ENCODE peak calls at places on chromosome 16, in ten cellular contexts. C is Caco-2, Y is neuronal stem cell, H is fibroblast of lung, Q is kidney epithelial cell, I is lung, D is thyroid gland, K is HAP-1, B is esophagus squamous epithelium, T is endodermal cell. M is an unnamed sample. For H3K36me3 and H3K27me3, the result is how much of the 10 kb centered on the place peaks cover.

GRCh38 chr16:17229131-17229530 is 241.6 kb downstream of the XYLT1 start:
- DNase-seq in I (no peak), T (no peak), C (no peak), K (no peak), Q (no peak), Y (no peak), D (no peak), B (no peak), H (no peak), M (no peak)

GRCh38 chr16:53085539-53086450 is 31.0 kb downstream of the CHD9 start:
- DNase-seq in D (peak), B (no peak), T (peak), K (no peak), Q (no peak), H (peak), I (no peak), C (no peak), Y (no peak), M (peak)

GRCh38 chr16:11742041-11742535 is 569 bp downstream of the TXNDC11 start:
- DNase-seq in Y (peak), C (peak), K (no peak), H (peak), I (peak), D (peak), Q (no peak), B (no peak), T (peak), M (no peak)

GRCh38 chr16:4461250-4462085 is 13.0 kb downstream of the NMRAL1 start:
- DNase-seq in K (no peak), C (no peak), I (no peak), Q (no peak), T (peak), D (no peak), B (no peak), Y (no peak), H (no peak), M (peak)

GRCh38 chr16:53501216-53501859 is 1.7 kb downstream of the AKTIP start:
- DNase-seq in Q (no peak), I (peak), D (no peak), T (no peak), K (peak), Y (no peak), H (no peak), C (peak), B (no peak), M (no peak)

GRCh38 chr16:11535494-11535893 is 51.2 kb downstream of the LITAF start:
- DNase-seq in C (no peak), Y (no peak), T (no peak), H (no peak), D (no peak), B (no peak), Q (no peak), I (no peak), K (no peak), M (no peak)

GRCh38 chr16:72848045-72848410 is 199.9 kb downstream of the ZFHX3 start:
- DNase-seq in C (no peak), I (no peak), H (no peak), D (peak), K (no peak), Q (no peak), Y (no peak), T (peak), B (no peak), M (no peak)

GRCh38 chr16:11393861-11394592 is 48.8 kb downstream of the RMI2 start:
- DNase-seq in T (no peak), H (no peak), I (no peak), Y (no peak), C (no peak), D (no peak), B (no peak), Q (no peak), K (no peak), M (no peak)

GRCh38 chr16:53131363-53132071 is 76.7 kb downstream of the CHD9 start:
- DNase-seq in I (peak), Q (no peak), T (peak), K (peak), Y (no peak), B (no peak), C (peak), D (peak), H (peak), M (peak)

GRCh38 chr16:87333101-87333500 is 15.9 kb upstream of the C16orf95 start:
- DNase-seq in C (no peak), H (no peak), T (no peak), Y (no peak), B (no peak), Q (no peak), D (no peak), K (no peak), I (no peak), M (no peak)

GRCh38 chr16:87335968-87336849 is 19.0 kb upstream of the C16orf95 start:
- DNase-seq in T (no peak), B (no peak), K (no peak), Y (no peak), Q (no peak), C (no peak), D (no peak), I (no peak), H (no peak), M (no peak)

GRCh38 chr16:87333581-87334331 is 16.6 kb upstream of the C16orf95 start:
- DNase-seq in H (no peak), Y (no peak), D (no peak), Q (no peak), I (no peak), C (no peak), K (no peak), B (no peak), T (no peak), M (no peak)

GRCh38 chr16:87335306-87335967 is 18.2 kb upstream of the C16orf95 start:
- DNase-seq in D (no peak), H (no peak), Y (no peak), C (no peak), K (no peak), I (no peak), B (no peak), T (no peak), Q (no peak), M (no peak)

DNA sequence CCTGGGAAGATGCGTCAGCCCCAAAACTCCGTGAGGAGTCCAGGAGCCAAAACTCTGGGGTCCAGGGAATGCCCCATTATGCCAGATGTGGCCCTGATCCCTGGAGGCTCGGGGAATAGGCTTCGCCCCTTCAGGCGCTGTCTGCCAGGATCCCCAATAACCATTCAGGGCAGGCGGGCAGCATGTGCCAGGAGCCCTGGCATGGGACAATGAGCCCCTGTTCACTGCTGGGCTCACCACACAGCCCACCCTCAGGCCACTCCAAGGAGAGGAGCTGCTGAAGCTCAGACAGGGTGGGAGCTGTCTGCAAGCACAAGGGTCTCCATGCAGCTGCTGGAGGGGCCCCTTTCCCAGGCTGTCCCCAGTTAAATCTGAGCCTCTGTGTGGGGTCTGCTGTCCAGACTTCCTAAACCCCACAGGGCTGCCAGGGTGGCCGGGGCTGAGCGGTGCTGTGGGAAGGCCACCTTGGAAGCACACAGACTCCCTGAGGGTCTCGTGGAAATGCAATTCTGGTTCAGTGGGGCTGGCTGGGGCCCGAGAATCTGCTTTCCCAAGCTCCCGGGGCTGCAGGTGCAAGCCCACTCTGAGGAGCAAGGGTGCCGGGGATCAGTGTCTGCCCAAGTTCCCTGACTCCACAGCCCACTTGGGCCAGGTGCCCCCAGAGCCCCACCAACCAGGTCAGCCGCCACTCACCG is 17.6 kb upstream of the C16orf95 start:
- DNase-seq in I (no peak), Q (no peak), B (no peak), H (no peak), T (no peak), K (no peak), C (no peak), D (no peak), Y (no peak), M (no peak)
- H3K36me3 ChIP-seq in I (under half), Q (under half), B (under half), H (under half), T (under half), K (under half), C (under half), D (under half), Y (under half), M (under half)

GRCh38 chr16:54929090-54930033 is 1.3 kb upstream of the IRX5 start:
- DNase-seq in Y (peak), H (peak), B (peak), C (peak), I (peak), K (peak), T (peak), D (peak), Q (peak), M (peak)
- H3K27me3 ChIP-seq in Y (under half), H (under half), B (half or more), C (under half), I (under half), K (under half), T (under half), D (under half), Q (under half), M (under half)

GRCh38 chr16:66614161-66614802 is 9.8 kb downstream of the CMTM3 start:
- DNase-seq in I (no peak), K (no peak), T (no peak), Q (no peak), Y (no peak), B (no peak), C (no peak), H (no peak), D (no peak), M (no peak)
- H3K36me3 ChIP-seq in I (under half), K (half or more), T (half or more), Q (under half), Y (under half), B (under half), C (under half), H (under half), D (under half), M (under half)

GRCh38 chr16:67547423-67548264 is 14.7 kb upstream of the CTCF start:
- DNase-seq in Y (no peak), I (no peak), B (no peak), Q (no peak), H (no peak), D (peak), T (no peak), C (no peak), K (no peak), M (no peak)
- H3K27me3 ChIP-seq in Y (under half), I (under half), B (under half), Q (under half), H (under half), D (under half), T (under half), C (under half), K (under half), M (under half)

GRCh38 chr16:22687031-22687530 is 126.9 kb upstream of the HS3ST2 start:
- DNase-seq in Q (no peak), C (no peak), T (no peak), D (no peak), B (no peak), I (no peak), H (no peak), K (no peak), Y (no peak), M (no peak)

GRCh38 chr16:22683730-22684280 is 130.2 kb upstream of the HS3ST2 start:
- DNase-seq in T (no peak), H (no peak), C (no peak), Y (no peak), D (no peak), Q (no peak), K (no peak), B (no peak), I (no peak), M (no peak)

GRCh38 chr16:22683258-22683657 is 130.7 kb upstream of the HS3ST2 start:
- DNase-seq in K (no peak), H (no peak), T (no peak), B (no peak), Q (no peak), I (no peak), C (no peak), D (no peak), Y (no peak), M (no peak)

GRCh38 chr16:22684282-22685161 is 129.4 kb upstream of the HS3ST2 start:
- DNase-seq in K (no peak), I (no peak), T (no peak), Q (no peak), Y (no peak), B (no peak), D (no peak), H (peak), C (no peak), M (no peak)

GRCh38 chr16:22685162-22685830 is 128.7 kb upstream of the HS3ST2 start:
- DNase-seq in Y (no peak), H (peak), T (no peak), I (peak), K (no peak), B (no peak), C (no peak), Q (no peak), D (peak), M (no peak)
- H3K36me3 ChIP-seq in Y (under half), H (under half), T (under half), I (under half), K (under half), B (under half), C (under half), Q (under half), D (under half), M (under half)

GRCh38 chr16:56594292-56594619 is 4.9 kb downstream of the MT3 start:
- DNase-seq in K (no peak), C (no peak), T (no peak), Q (no peak), B (no peak), D (no peak), Y (no peak), H (no peak), I (no peak), M (no peak)

GRCh38 chr16:56588781-56589140 is 567 bp upstream of the MT3 start:
- DNase-seq in I (no peak), B (no peak), C (no peak), Y (no peak), H (no peak), K (no peak), T (no peak), D (no peak), Q (no peak), M (no peak)

GRCh38 chr16:56591377-56592060 is 2.2 kb downstream of the MT3 start:
- DNase-seq in K (no peak), H (no peak), Q (no peak), C (no peak), T (no peak), I (no peak), Y (no peak), B (no peak), D (no peak), M (no peak)

GRCh38 chr16:56593573-56594291 is 4.4 kb downstream of the MT3 start:
- DNase-seq in T (no peak), I (no peak), C (no peak), Q (no peak), B (no peak), H (no peak), Y (no peak), K (no peak), D (no peak), M (no peak)

GRCh38 chr16:56589141-56590039 is at the start of gene MT3:
- DNase-seq in H (no peak), C (no peak), B (no peak), Q (no peak), Y (no peak), D (peak), K (no peak), I (no peak), T (peak), M (peak)
- H3K27me3 ChIP-seq in H (under half), C (under half), B (half or more), Q (under half), Y (under half), D (under half), K (under half), I (under half), T (half or more), M (half or more)

DNA sequence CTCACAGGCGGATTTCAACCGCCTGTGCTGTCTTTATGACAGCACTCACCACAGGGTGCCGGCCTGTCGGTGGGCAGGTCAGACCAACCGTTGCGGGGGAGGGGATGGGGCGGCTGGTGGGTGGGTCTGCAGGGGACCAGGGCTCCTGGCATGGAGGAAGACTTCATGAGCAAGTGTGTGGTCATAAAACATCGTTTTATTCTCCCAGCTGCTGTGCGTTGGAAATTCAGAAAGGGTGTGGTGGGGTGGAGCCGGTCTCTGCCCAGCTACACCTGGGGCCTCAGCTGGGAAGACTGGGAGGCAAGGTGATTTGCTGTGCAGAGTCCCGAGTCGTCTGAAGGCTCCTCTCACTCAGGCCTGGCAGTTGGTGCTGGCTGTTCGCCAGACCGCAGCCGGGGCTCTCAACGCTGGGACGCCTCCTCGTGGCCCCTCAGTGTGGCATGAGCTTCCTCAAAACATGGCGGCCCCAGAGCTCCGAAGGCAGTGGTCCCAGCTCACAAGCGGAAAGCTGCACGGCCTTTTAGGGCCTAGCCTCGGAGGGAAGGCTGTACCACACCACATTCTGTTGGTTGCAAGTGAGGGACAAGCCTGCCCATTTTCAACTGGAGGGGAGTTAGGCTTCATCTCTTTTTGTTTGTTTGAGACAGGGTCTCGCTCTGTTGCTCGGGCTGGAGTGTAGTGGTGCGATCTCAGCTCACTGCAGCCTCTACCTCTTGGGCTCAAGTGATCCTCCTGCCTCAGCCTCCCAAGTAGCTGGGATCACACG is 45.8 kb upstream of the GSE1 start:
- DNase-seq in I (no peak), Q (no peak), K (no peak), C (no peak), D (peak), T (peak), B (no peak), H (no peak), Y (no peak), M (no peak)
- H3K36me3 ChIP-seq in I (under half), Q (under half), K (under half), C (under half), D (under half), T (under half), B (under half), H (under half), Y (under half), M (under half)

DNA sequence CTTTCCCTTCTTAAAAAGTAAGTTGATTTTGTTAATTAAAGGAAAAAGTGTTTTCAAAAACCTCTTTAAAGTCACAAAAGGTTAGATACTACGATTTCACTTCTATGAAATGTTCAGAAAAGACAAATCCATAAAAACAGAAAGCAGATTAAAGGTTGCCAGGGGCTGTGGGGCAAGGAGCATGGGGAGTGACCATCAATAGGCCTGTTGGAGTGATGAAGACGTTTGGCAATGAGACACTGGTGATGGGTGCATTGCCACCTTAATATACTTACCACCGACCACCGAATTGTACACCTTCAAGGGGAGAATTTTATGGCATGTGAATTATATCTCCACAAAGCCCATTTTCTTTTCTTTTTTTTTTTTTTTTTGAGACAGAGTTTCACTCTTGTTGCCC is 19.2 kb downstream of the KIFC3 start:
- DNase-seq in C (no peak), H (no peak), I (no peak), Q (no peak), D (no peak), T (no peak), K (no peak), Y (no peak), B (no peak), M (no peak)
- H3K27me3 ChIP-seq in C (under half), H (under half), I (under half), Q (under half), D (under half), T (under half), K (under half), Y (under half), B (under half), M (under half)

GRCh38 chr16:70777973-70778406 is 23.0 kb downstream of the VAC14 start:
- DNase-seq in Q (no peak), D (no peak), T (no peak), K (no peak), H (peak), B (no peak), I (no peak), Y (no peak), C (no peak), M (no peak)
- H3K36me3 ChIP-seq in Q (under half), D (under half), T (half or more), K (under half), H (under half), B (under half), I (under half), Y (under half), C (under half), M (under half)